ENCODE peak calls at places on chromosome 18, in four cellular contexts. P is tibial nerve, D is upper lobe of left lung, G is breast epithelium. R is an unnamed sample.

GRCh38 chr18:10519999-10520935 is 5.6 kb upstream of the NAPG start:
- DNase-seq in G (peak), D (peak), P (peak), R (peak)

GRCh38 chr18:69400253-69400975 is at the start of gene DOK6:
- DNase-seq in D (peak), P (peak), G (peak), R (peak)

GRCh38 chr18:32770651-32771168 is 2.1 kb downstream of the KLHL14 start:
- DNase-seq in P (no peak), D (no peak), G (no peak), R (no peak)

GRCh38 chr18:56869189-56869777 is 218.1 kb downstream of the WDR7 start:
- DNase-seq in G (no peak), D (no peak), P (no peak), R (no peak)

GRCh38 chr18:63273170-63273925 is 46.2 kb downstream of the BCL2 start:
- DNase-seq in D (no peak), G (no peak), P (no peak), R (no peak)

GRCh38 chr18:9683418-9684396 is 24.4 kb upstream of the RAB31 start:
- DNase-seq in D (peak), G (no peak), P (no peak), R (peak)

GRCh38 chr18:47035156-47035671 is at the start of gene ELOA2:
- DNase-seq in P (no peak), D (no peak), G (no peak), R (no peak)

GRCh38 chr18:647304-647703 is 10.1 kb upstream of the TYMS start:
- DNase-seq in D (no peak), P (no peak), G (no peak), R (no peak)

GRCh38 chr18:565562-566061 is 14.6 kb upstream of the CETN1 start:
- DNase-seq in G (no peak), P (no peak), D (no peak), R (no peak)

GRCh38 chr18:48504819-48505218 is 34.0 kb upstream of the CTIF start:
- DNase-seq in D (no peak), G (no peak), P (no peak), R (no peak)

GRCh38 chr18:68394705-68395104 is 320.2 kb downstream of the TMX3 start:
- DNase-seq in G (no peak), P (no peak), D (no peak), R (no peak)

GRCh38 chr18:49151482-49151881 is 200.7 kb upstream of the SMAD7 start:
- DNase-seq in G (no peak), P (no peak), D (no peak), R (no peak)

GRCh38 chr18:59383831-59384230 is 24.8 kb upstream of the LMAN1 start:
- DNase-seq in D (no peak), P (no peak), G (no peak), R (no peak)

GRCh38 chr18:35084494-35085449 is 43.6 kb downstream of the MAPRE2 start:
- DNase-seq in G (no peak), D (no peak), P (no peak), R (no peak)

GRCh38 chr18:36153203-36153602 is 23.5 kb downstream of the ELP2 start:
- DNase-seq in G (no peak), P (no peak), D (no peak), R (no peak)

GRCh38 chr18:39660141-39660540 is 2094.5 kb upstream of the CELF4 start:
- DNase-seq in D (no peak), G (no peak), P (no peak), R (no peak)

GRCh38 chr18:54780970-54781369 is 47.3 kb upstream of the RAB27B start:
- DNase-seq in D (no peak), P (no peak), G (no peak), R (no peak)

GRCh38 chr18:39624934-39625333 is 2059.3 kb upstream of the CELF4 start:
- DNase-seq in D (no peak), G (no peak), P (no peak), R (no peak)

GRCh38 chr18:34159691-34160185 is 65.0 kb downstream of the NOL4 start:
- DNase-seq in G (no peak), P (no peak), D (no peak), R (no peak)

GRCh38 chr18:26458526-26459232 is 89.7 kb downstream of the KCTD1 start:
- DNase-seq in G (no peak), D (no peak), P (no peak), R (no peak)

GRCh38 chr18:11323359-11323819 is 174.0 kb upstream of the PIEZO2 start:
- DNase-seq in D (no peak), P (no peak), G (no peak), R (no peak)

GRCh38 chr18:8400193-8400752 is 209.0 kb upstream of the RAB12 start:
- DNase-seq in P (no peak), D (no peak), G (no peak), R (peak)

GRCh38 chr18:63909870-63910269 is 2.1 kb downstream of the SERPINB10 start:
- DNase-seq in G (no peak), P (no peak), D (no peak), R (no peak)

GRCh38 chr18:56112013-56112749 is 524.2 kb upstream of the TCF4 start:
- DNase-seq in P (no peak), G (no peak), D (no peak), R (no peak)

GRCh38 chr18:49728542-49728941 is 84.8 kb downstream of the ACAA2 start:
- DNase-seq in G (no peak), P (no peak), D (peak), R (no peak)

GRCh38 chr18:71831039-71831438 is 713.1 kb downstream of the CBLN2 start:
- DNase-seq in D (no peak), P (no peak), G (no peak), R (no peak)

GRCh38 chr18:49062832-49063226 is 112.1 kb upstream of the SMAD7 start:
- DNase-seq in P (no peak), D (no peak), G (no peak), R (no peak)

GRCh38 chr18:76351961-76352581 is 143.0 kb downstream of the ZNF516 start:
- DNase-seq in G (no peak), D (peak), P (peak), R (peak)

GRCh38 chr18:24586662-24587360 is 126.4 kb downstream of the HRH4 start:
- DNase-seq in G (no peak), P (no peak), D (no peak), R (no peak)

GRCh38 chr18:63306819-63307554 is 12.6 kb downstream of the BCL2 start:
- DNase-seq in D (no peak), P (no peak), G (no peak), R (no peak)

GRCh38 chr18:78526923-78527775 is 452.5 kb upstream of the SALL3 start:
- DNase-seq in P (no peak), G (no peak), D (no peak), R (peak)

GRCh38 chr18:57276720-57277284 is 75.6 kb upstream of the ST8SIA3 start:
- DNase-seq in P (no peak), D (no peak), G (no peak), R (no peak)

GRCh38 chr18:8901019-8901418 is 195.7 kb downstream of the MTCL1 start:
- DNase-seq in P (no peak), G (no peak), D (no peak), R (no peak)

GRCh38 chr18:12621737-12622306 is 36.1 kb downstream of the SPIRE1 start:
- DNase-seq in G (no peak), P (no peak), D (no peak), R (no peak)

GRCh38 chr18:76410660-76411417 is 84.2 kb downstream of the ZNF516 start:
- DNase-seq in P (no peak), G (no peak), D (no peak), R (peak)

GRCh38 chr18:46261799-46262198 is 157.6 kb downstream of the HAUS1 start:
- DNase-seq in P (no peak), G (no peak), D (no peak), R (no peak)

GRCh38 chr18:457533-457932 is 43.0 kb downstream of the COLEC12 start:
- DNase-seq in P (no peak), D (peak), G (no peak), R (no peak)

GRCh38 chr18:55031164-55031563 is 71.9 kb upstream of the CCDC68 start:
- DNase-seq in P (no peak), D (no peak), G (no peak), R (no peak)

GRCh38 chr18:61992923-61993322 is 100.1 kb upstream of the RNF152 start:
- DNase-seq in G (no peak), P (no peak), D (no peak), R (no peak)

DNA sequence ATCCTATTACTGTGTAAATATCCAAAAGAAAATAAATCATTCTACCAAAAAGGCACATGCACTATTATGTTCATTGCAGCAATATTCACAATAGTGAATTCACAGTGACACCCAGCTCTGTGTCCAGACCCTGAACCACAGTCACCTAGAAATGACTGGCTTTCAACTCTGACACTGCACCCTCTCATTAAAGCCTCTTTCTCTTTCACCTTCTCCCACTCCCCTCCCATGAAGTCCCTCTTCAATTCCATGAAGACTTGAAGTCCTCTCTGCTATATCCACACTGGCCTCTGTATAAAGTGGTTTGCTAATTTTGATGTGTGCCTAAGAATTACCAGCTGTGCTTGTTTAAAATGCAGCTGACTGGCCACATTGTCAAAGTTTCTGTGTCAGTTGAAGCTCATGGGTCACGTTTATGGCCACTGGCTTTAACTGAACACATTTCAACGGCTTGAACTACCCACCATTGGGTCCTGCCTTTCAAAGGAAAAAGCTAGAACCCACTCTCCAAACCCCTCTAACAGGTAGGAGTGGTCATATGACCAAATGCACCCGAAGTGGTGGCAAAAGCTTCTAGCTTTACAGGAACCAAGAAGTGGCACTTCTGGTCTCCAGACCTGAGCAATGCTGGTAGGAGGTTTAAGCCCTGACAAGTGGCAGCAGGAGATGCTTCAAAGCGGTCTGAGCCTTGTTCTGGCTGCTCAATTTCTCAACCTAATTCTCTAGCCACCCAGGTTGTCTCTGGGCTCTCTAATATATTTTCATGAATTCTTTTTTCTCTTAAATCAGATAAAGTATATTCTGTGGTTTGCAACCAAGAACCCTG is 34.3 kb downstream of the B4GALT6 start:
- DNase-seq in P (no peak), D (no peak), G (no peak), R (no peak)
- TF ChIP-seq POLR2A in P (no peak), D (no peak), G (no peak), R (no peak)

DNA sequence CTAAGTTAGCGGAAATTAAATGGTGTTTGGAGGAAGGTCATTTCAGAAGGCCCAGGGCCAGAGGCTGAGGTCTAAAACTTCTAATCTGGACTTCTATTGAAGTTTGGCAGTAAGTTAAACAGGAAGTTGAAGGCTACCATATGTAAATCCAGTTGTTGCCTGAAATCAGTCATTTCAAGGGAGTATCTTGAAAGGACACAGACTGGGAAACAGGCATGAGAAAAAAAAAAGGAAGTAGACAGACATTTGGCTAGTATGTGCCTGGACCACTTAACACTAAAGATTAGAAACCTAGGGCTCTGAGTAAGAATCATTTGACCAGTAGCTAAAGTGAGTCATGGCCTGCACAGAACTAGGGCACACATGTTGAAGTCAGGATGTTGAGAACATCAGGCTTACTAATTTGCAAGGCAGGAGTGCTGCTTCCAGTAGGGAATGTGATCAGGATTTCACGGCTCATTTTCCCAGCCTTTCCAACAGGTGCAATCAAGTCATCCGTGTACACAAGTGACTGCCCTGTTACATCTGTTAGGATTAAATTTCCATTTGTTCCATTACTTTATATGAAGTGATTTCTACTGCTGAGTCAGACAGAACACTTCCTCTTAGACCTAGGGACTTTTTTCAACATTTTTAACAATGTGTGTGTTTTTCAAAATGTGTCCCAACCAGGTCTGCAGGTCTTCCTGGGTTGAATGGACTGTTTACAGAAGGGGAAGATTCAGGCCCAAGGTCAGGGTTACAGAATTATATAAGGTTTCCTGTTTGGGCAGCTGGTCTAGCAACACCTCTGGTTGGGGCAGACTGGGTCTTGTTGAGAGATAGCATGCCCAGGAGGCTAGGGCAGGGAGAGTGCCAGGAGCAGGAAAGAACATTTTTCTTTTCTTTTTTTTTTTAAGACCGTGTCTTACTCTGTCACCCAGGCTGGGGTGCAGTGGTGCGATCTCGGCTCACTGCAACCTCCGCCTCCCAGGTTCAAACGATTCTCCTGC is 145.6 kb downstream of the TGIF1 start:
- DNase-seq in G (no peak), P (no peak), D (peak), R (no peak)
- TF ChIP-seq POLR2A in G (no peak), P (no peak), D (peak), R (no peak)

DNA sequence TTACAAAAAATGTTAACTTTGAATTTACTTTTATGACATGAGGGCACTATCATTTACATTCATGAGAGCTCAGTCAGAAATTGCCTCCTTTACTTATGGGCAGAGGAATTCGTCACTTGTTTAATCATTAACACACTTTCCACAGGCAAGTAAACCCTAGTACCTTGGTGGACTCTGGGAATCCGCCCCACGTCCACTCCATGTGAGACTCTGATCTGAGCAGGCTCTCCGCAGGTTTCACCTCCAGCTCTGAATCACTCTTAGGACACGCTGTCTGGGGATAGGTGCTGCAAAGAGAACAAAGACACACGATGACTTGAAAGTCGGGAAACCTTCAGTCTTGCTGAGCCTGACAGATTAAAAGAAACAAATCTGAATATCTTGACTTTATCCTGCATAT is 73.6 kb downstream of the LPIN2 start:
- DNase-seq in D (peak), P (no peak), G (no peak), R (no peak)
- TF ChIP-seq POLR2A in D (peak), P (no peak), G (no peak), R (no peak)

GRCh38 chr18:6729247-6730091 is at the start of gene ARHGAP28:
- DNase-seq in D (peak), G (peak), P (peak), R (peak)
- TF ChIP-seq POLR2A in D (peak), G (no peak), P (no peak), R (no peak)

DNA sequence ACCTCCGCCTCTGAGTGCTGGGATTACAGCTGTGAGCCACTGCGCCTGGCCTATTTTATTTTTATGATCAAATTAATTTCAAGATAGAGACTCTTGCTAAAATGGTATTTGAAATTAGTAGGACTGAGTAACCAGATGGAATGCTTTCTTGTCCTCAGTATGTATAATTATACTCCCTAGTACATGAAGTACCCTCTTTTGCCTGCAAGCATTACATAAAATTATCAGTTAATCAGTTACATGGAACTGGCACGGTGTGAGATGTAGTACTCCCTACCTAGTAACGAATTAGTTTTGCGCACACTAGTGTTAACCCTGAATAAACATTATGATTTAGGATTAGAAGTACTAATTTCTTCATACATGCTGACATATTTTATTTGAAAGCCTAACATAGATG is 41.6 kb downstream of the RBBP8 start:
- DNase-seq in G (no peak), P (no peak), D (no peak), R (no peak)
- TF ChIP-seq POLR2A in G (no peak), P (no peak), D (no peak), R (no peak)

GRCh38 chr18:6683112-6683876 is 46.2 kb upstream of the ARHGAP28 start:
- DNase-seq in D (peak), P (no peak), G (no peak), R (no peak)
- TF ChIP-seq POLR2A in D (no peak), P (no peak), G (no peak), R (no peak)

GRCh38 chr18:80135136-80135535 is 26.1 kb downstream of the ADNP2 start:
- DNase-seq in P (no peak), D (no peak), G (no peak), R (no peak)
- TF ChIP-seq POLR2A in P (no peak), D (no peak), G (no peak), R (no peak)

GRCh38 chr18:22167471-22168151 is 1.8 kb upstream of the GATA6 start:
- DNase-seq in P (no peak), G (no peak), D (no peak), R (peak)
- TF ChIP-seq POLR2A in P (no peak), G (no peak), D (peak), R (no peak)

GRCh38 chr18:13621886-13622619 is 104.3 kb downstream of the FAM210A start:
- DNase-seq in P (no peak), G (no peak), D (no peak), R (no peak)
- TF ChIP-seq POLR2A in P (no peak), G (no peak), D (no peak), R (no peak)

DNA sequence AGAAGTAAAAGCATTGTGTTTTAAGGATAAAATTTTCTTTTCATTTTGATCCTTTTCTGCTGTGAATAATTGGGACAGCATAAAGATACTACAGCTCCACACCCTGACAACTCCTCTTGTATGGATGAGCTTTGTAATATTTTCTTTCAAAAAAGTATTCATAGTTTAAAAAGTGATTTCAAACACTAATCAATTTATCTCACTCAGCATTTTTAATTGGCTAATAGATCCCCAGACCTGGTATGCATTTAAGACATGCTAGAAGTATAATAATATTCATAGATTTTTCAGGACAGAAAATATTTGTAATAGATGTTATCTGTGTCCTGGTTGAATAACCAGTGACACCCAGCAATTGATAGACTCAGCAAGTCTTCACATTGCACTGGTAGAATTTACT is 510.7 kb downstream of the RIT2 start:
- DNase-seq in P (no peak), D (no peak), G (no peak), R (no peak)
- TF ChIP-seq POLR2A in P (no peak), D (no peak), G (no peak), R (no peak)

R was measured in lower leg skin.